ENCODE peak calls at places on chromosomes 5 and 9, in five cellular contexts. E is D341Med; T is suprapubic skin; K is CD4-positive, alpha-beta T cell; J is dermis blood vessel endothelial cell. B is an unnamed sample.

GRCh38 chr5:11509793-11510192 is 394.5 kb downstream of the CTNND2 start:
- DNase-seq in J (no peak), E (no peak), K (no peak), T (no peak), B (no peak)

GRCh38 chr9:5441043-5441442 is 3.3 kb upstream of the PLGRKT start:
- DNase-seq in T (no peak), K (no peak), E (no peak), J (peak), B (no peak)

GRCh38 chr9:120875954-120876841 is 790 bp downstream of the PHF19 start:
- DNase-seq in K (peak), E (peak), J (peak), T (peak), B (peak)

GRCh38 chr5:128869970-128870747 is 95.1 kb upstream of the SLC27A6 start:
- DNase-seq in T (no peak), E (no peak), J (no peak), K (no peak), B (no peak)

GRCh38 chr5:133132717-133133116 is 80.9 kb downstream of the HSPA4 start:
- DNase-seq in J (no peak), K (no peak), E (no peak), T (no peak), B (no peak)

GRCh38 chr5:98482321-98483111 is 290.9 kb upstream of the RGMB start:
- DNase-seq in K (no peak), T (no peak), E (no peak), J (no peak), B (no peak)

GRCh38 chr5:102014371-102014770 is 281.7 kb downstream of the SLCO4C1 start:
- DNase-seq in K (no peak), J (no peak), E (no peak), T (no peak), B (no peak)

GRCh38 chr5:159310492-159310891 is 19.8 kb downstream of the IL12B start:
- DNase-seq in J (no peak), T (no peak), E (no peak), K (peak), B (peak)

GRCh38 chr5:125093776-125094175 is 347.3 kb upstream of the ZNF608 start:
- DNase-seq in J (peak), E (no peak), K (no peak), T (no peak), B (no peak)

GRCh38 chr9:79471577-79472543 is 99.9 kb upstream of the TLE4 start:
- DNase-seq in T (peak), J (peak), E (no peak), K (peak), B (peak)

GRCh38 chr5:53362521-53362941 is 117.9 kb upstream of the FST start:
- DNase-seq in T (no peak), E (no peak), K (no peak), J (peak), B (no peak)

GRCh38 chr5:150215978-150216944 is 26.4 kb downstream of the SLC6A7 start:
- DNase-seq in T (no peak), K (no peak), E (no peak), J (no peak), B (no peak)

GRCh38 chr5:134438268-134438622 is 26.6 kb upstream of the CDKN2AIPNL start:
- DNase-seq in K (no peak), J (peak), E (no peak), T (no peak), B (no peak)

GRCh38 chr5:11928909-11929308 is 24.7 kb upstream of the CTNND2 start:
- DNase-seq in K (no peak), T (no peak), E (no peak), J (no peak), B (no peak)

GRCh38 chr5:107668154-107668932 is 2.4 kb downstream of the EFNA5 start:
- DNase-seq in T (no peak), J (no peak), K (no peak), E (no peak), B (peak)

GRCh38 chr9:2055203-2055658 is 40.1 kb downstream of the SMARCA2 start:
- DNase-seq in K (no peak), E (no peak), J (peak), T (no peak), B (no peak)

GRCh38 chr5:133730866-133731265 is 118.5 kb upstream of the FSTL4 start:
- DNase-seq in K (no peak), J (no peak), T (no peak), E (no peak), B (no peak)

GRCh38 chr9:115369322-115369957 is 251.5 kb upstream of the TNC start:
- DNase-seq in E (no peak), T (no peak), J (no peak), K (no peak), B (peak)

GRCh38 chr9:116219686-116220085 is 66.1 kb downstream of the PAPPA start:
- DNase-seq in T (no peak), K (no peak), J (no peak), E (no peak), B (peak)

GRCh38 chr5:153900703-153901395 is 137.9 kb downstream of the FAM114A2 start:
- DNase-seq in J (no peak), T (no peak), E (no peak), K (no peak), B (no peak)

GRCh38 chr9:6106576-6107339 is 91.3 kb upstream of the RANBP6 start:
- DNase-seq in E (peak), T (no peak), K (no peak), J (peak), B (peak)

GRCh38 chr9:34732886-34733285 is 22.9 kb upstream of the CCL21 start:
- DNase-seq in T (no peak), E (no peak), J (no peak), K (no peak), B (no peak)

GRCh38 chr9:123943671-123944070 is 13.7 kb upstream of the DENND1A start:
- DNase-seq in T (no peak), K (no peak), J (no peak), E (no peak), B (no peak)

GRCh38 chr5:178590141-178590923 is at the start of gene COL23A1:
- DNase-seq in T (peak), K (peak), E (peak), J (peak), B (peak)

GRCh38 chr5:173907686-173908371 is 19.7 kb downstream of the CPEB4 start:
- DNase-seq in E (no peak), K (no peak), J (no peak), T (no peak), B (no peak)

GRCh38 chr5:176529116-176529823 is 7.9 kb downstream of the RNF44 start:
- DNase-seq in K (no peak), J (no peak), E (no peak), T (no peak), B (no peak)

GRCh38 chr9:132099741-132100407 is 20.2 kb upstream of the MED27 start:
- DNase-seq in K (no peak), T (no peak), E (no peak), J (no peak), B (no peak)

GRCh38 chr5:106862450-106863193 is 808.1 kb downstream of the EFNA5 start:
- DNase-seq in J (no peak), E (no peak), T (no peak), K (no peak), B (peak)

GRCh38 chr9:126591922-126592321 is 21.8 kb upstream of the LMX1B start:
- DNase-seq in J (no peak), T (no peak), K (no peak), E (peak), B (no peak)

GRCh38 chr5:74296685-74297084 is 343.8 kb downstream of the ENC1 start:
- DNase-seq in E (no peak), T (no peak), K (no peak), J (peak), B (peak)

GRCh38 chr9:841371-842209 is at the start of gene DMRT1:
- DNase-seq in T (no peak), J (peak), E (peak), K (no peak), B (no peak)

GRCh38 chr9:23342296-23342695 is 483.7 kb downstream of the ELAVL2 start:
- DNase-seq in E (no peak), J (no peak), T (no peak), K (no peak), B (no peak)